ENCODE peak calls at places on chromosome 13, in six cellular contexts. X is H9, N is trophoblast cell, K is IMR-90, E is neuronal stem cell, U is H1. A is an unnamed sample.

GRCh38 chr13:111947876-111948275 is 119.1 kb upstream of the SOX1 start:
- DNase-seq in X (peak), U (peak), K (no peak), E (no peak), N (no peak), A (no peak)

GRCh38 chr13:95250961-95251360 is 50.3 kb downstream of the ABCC4 start:
- DNase-seq in X (no peak), U (no peak), N (no peak), E (no peak), K (no peak), A (no peak)

GRCh38 chr13:87907202-87907601 is 236.0 kb downstream of the SLITRK5 start:
- DNase-seq in K (no peak), U (no peak), E (no peak), X (no peak), N (no peak), A (no peak)

GRCh38 chr13:75399879-75400217 is 82.1 kb downstream of the TBC1D4 start:
- DNase-seq in U (no peak), E (no peak), K (no peak), X (no peak), N (no peak), A (no peak)

GRCh38 chr13:44050450-44051063 is 170.9 kb downstream of the LACC1 start:
- DNase-seq in E (no peak), U (no peak), X (no peak), N (peak), K (peak), A (no peak)

GRCh38 chr13:45205124-45205523 is 4.3 kb upstream of the KCTD4 start:
- DNase-seq in E (no peak), X (no peak), K (no peak), U (no peak), N (no peak), A (no peak)

GRCh38 chr13:67258482-67258881 is 28.3 kb upstream of the PCDH9 start:
- DNase-seq in X (peak), K (no peak), E (no peak), U (peak), N (no peak), A (peak)

GRCh38 chr13:101425623-101426022 is 9.3 kb upstream of the NALCN start:
- DNase-seq in U (no peak), E (no peak), K (no peak), N (no peak), X (no peak), A (peak)

GRCh38 chr13:74573654-74574053 is 439.4 kb upstream of the KLF12 start:
- DNase-seq in X (peak), U (peak), K (no peak), E (no peak), N (no peak), A (peak)

GRCh38 chr13:48411281-48412099 is 1.4 kb downstream of the LPAR6 start:
- DNase-seq in N (no peak), E (no peak), K (peak), U (no peak), X (no peak), A (peak)

GRCh38 chr13:48232420-48233096 is 448 bp upstream of the ITM2B start:
- DNase-seq in U (peak), X (no peak), K (no peak), N (peak), E (no peak), A (peak)

GRCh38 chr13:45994752-45995151 is 57.8 kb downstream of the ZC3H13 start:
- DNase-seq in U (no peak), X (no peak), K (no peak), N (no peak), E (no peak), A (no peak)

GRCh38 chr13:44171151-44171550 is 202.5 kb upstream of the SERP2 start:
- DNase-seq in X (no peak), N (peak), K (no peak), U (no peak), E (no peak), A (no peak)

GRCh38 chr13:79382545-79383275 is 23.3 kb downstream of the RBM26 start:
- DNase-seq in E (no peak), X (no peak), K (no peak), U (no peak), N (peak), A (no peak)

DNA sequence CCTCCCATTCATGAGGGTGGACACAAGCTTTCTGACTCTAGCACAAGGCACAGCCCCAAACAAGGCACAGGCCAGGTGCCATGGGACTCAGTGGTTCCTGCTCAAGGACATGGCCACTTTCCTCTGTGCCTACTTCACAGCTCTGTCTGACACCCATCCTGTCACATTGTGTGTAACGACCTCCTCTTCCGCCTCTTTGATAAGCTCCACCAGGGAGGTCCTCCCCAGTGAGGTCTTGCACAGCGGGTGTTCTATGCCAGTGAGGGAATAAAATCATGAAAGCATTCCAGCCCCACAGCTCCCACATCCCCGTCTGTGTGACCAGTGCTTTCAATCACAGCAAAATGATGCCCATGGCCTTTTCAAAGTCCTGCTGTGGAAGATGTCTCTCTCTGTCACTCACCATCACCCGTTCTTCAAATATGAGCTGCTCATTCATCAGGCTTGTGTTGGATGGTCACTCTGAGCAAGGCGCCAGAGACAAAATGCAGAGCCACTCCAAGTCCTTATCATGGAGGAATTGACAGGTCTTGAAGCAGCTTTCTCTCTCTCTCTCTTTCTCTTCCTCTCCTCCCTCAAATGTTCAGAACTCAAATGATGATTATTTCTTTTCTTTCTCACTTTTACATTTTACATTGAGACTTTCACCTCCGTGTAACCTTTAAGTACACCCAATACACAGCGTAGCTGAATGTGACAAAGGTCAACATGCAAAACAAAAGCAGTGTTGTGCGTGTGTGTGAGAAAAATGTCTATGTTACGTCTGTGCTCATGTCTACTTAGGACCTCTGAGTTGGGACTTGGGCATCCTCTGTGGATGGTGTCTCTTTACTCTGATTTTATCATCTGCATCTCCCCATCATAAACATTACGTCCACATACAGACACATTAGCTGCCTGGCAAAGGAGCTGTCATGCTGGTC is 8.0 kb upstream of the SPATA13 start:
- DNase-seq in N (no peak), E (no peak), U (no peak), X (no peak), K (no peak), A (peak)
- H3K18ac ChIP-seq in N (no peak), E (peak), U (no peak), X (no peak), K (no peak), A (peak)

DNA sequence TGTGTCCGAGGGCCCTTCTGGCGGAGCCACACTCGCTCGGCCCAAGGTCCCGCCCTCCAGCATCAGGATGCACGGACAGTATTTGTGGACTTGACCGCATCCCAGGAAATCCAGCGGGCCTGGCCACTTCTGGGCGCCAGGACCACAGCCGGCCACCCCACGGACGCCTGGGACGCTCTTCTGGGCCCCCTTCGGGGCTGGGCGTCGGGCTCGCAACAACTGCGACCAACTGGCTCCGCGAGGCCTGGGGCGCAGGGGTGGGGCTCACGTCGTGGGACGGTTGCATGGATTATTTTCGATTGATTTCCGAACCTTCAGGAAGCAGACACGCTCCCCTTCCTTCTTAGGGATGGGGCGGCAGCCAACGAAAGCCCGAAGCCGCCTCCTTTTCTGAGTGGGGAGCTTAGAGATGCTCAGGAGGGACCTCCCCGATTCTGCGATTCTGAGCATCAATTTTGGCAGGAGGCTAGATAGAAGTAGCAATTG is 521 bp upstream of the NUP58 start:
- DNase-seq in X (peak), E (no peak), K (no peak), U (no peak), N (peak), A (no peak)
- H3K4ac ChIP-seq in X (no peak), E (no peak), K (peak), U (peak), N (peak), A (no peak)

GRCh38 chr13:50116430-50116973 is 101.3 kb downstream of the KCNRG start:
- DNase-seq in X (no peak), E (no peak), U (no peak), K (peak), N (peak), A (no peak)
- H3K4me2 ChIP-seq in X (no peak), E (no peak), U (no peak), K (no peak), N (no peak), A (no peak)

GRCh38 chr13:31199849-31200635 is at the start of gene B3GLCT:
- DNase-seq in X (peak), N (peak), K (peak), E (peak), U (peak), A (peak)
- H3K18ac ChIP-seq in X (no peak), N (peak), K (no peak), E (peak), U (no peak), A (peak)

GRCh38 chr13:113855012-113855921 is 8.6 kb downstream of the GAS6 start:
- DNase-seq in E (no peak), X (peak), K (no peak), N (no peak), U (peak), A (no peak)
- H3K4ac ChIP-seq in E (no peak), X (no peak), K (peak), N (no peak), U (no peak), A (no peak)

DNA sequence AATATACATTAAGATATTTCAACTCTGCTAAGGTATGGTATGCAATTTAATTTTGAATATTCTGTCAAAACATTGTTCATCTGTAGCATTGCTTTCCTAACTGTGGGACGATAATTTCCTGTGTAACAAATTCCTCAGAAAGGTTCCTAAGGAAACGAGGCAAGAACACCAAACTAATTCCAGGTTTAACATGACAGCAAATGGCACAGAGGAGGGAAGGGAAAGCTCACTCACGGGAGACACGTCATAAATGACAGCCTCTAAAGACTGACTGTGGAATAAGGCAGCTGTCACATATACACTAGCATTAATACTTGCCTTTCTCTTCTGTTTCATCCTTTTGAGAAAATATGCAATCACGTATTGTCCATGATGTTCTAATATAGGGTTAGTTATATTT is 380.6 kb downstream of the LIG4 start:
- DNase-seq in X (no peak), E (no peak), N (no peak), U (no peak), K (peak), A (no peak)
- H3K4me2 ChIP-seq in X (no peak), E (no peak), N (no peak), U (no peak), K (peak), A (no peak)

GRCh38 chr13:24147570-24147963 is 13.0 kb upstream of the SPATA13 start:
- DNase-seq in U (no peak), X (no peak), N (no peak), K (no peak), E (no peak), A (no peak)

GRCh38 chr13:24146961-24147569 is 13.5 kb upstream of the SPATA13 start:
- DNase-seq in X (no peak), U (no peak), E (no peak), K (no peak), N (peak), A (no peak)

GRCh38 chr13:24149306-24150032 is 11.1 kb upstream of the SPATA13 start:
- DNase-seq in U (no peak), E (no peak), N (peak), X (no peak), K (no peak), A (no peak)

GRCh38 chr13:24150613-24151012 is 9.9 kb upstream of the SPATA13 start:
- DNase-seq in X (no peak), E (no peak), K (no peak), N (no peak), U (no peak), A (no peak)

GRCh38 chr13:24148414-24149305 is 11.9 kb upstream of the SPATA13 start:
- DNase-seq in K (peak), X (peak), U (no peak), E (no peak), N (peak), A (peak)
- H3K18ac ChIP-seq in K (peak), X (peak), U (peak), E (no peak), N (no peak), A (peak)

DNA sequence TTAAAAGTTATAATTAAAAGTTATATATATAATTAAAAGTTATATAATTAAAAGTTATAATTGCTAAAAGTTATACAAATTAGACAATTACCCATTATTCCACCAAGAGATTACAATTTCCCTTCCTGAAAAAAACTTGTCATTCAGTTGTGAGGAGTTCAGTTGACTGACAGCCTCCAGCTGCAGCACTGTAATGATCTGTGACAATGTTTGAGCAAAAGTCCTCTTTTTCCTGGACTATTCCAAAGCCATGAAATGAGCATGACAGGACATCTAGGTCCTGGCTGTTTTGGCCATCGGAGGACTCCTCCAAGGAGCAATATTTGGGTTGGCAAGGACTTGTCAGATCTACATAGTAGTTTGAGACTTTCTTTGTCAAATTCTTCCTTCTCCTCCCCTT is 258.7 kb upstream of the EDNRB start:
- DNase-seq in U (no peak), X (no peak), N (no peak), E (no peak), K (no peak), A (no peak)
- H3K4ac ChIP-seq in U (no peak), X (no peak), N (no peak), E (no peak), K (no peak), A (no peak)